ENCODE peak calls at places on chromosomes 11 and 22, in ten cellular contexts. V, C, M, R, W, I, G, H, Q and T are unnamed samples.

GRCh38 chr22:30127749-30128166 is 47.5 kb downstream of the HORMAD2 start:
- DNase-seq in M (no peak), G (peak; percentile 11), H (no peak), R (peak; percentile 72), C (no peak), W (no peak), Q (no peak), V (no peak), I (no peak), T (no peak)

GRCh38 chr11:1085440-1086170 is 10.9 kb downstream of the MUC2 start:
- DNase-seq in G (no peak), M (peak; percentile 41), R (no peak), V (no peak), H (no peak), C (no peak), W (no peak), Q (no peak), I (no peak), T (no peak)

GRCh38 chr11:126929186-126930085 is 71.1 kb downstream of the KIRREL3 start:
- DNase-seq in Q (no peak), G (no peak), V (peak; percentile 27), H (no peak), R (peak; percentile 46), C (peak; percentile 95), I (no peak), W (no peak), M (no peak), T (no peak)

GRCh38 chr11:127182586-127183203 is 182.1 kb upstream of the KIRREL3 start:
- DNase-seq in R (no peak), G (no peak), H (peak; percentile 95), W (no peak), M (no peak), V (no peak), Q (no peak), I (no peak), C (peak; percentile 93), T (no peak)

GRCh38 chr22:30176431-30176830 is 70.1 kb downstream of the LIF start:
- DNase-seq in W (no peak), H (no peak), Q (no peak), R (no peak), V (no peak), I (no peak), G (no peak), C (no peak), M (no peak), T (no peak)

GRCh38 chr11:116740741-116741140 is 32.0 kb downstream of the BUD13 start:
- DNase-seq in G (no peak), W (no peak), C (no peak), Q (no peak), V (no peak), I (no peak), M (no peak), R (no peak), H (no peak), T (no peak)

GRCh38 chr11:66543263-66544107 is 2.4 kb downstream of the ZDHHC24 start:
- DNase-seq in G (peak; percentile 72), V (peak; percentile 12), M (peak; percentile 66), I (peak; percentile 63), R (peak; percentile 43), C (no peak), H (no peak), Q (peak; percentile 38), W (no peak), T (no peak)

GRCh38 chr22:43152355-43153071 is 1.2 kb downstream of the TSPO start:
- DNase-seq in H (peak; percentile 24), W (peak; percentile 68), M (peak; percentile 91), Q (peak; percentile 39), R (peak; percentile 37), C (no peak), G (peak; percentile 75), I (no peak), V (peak; percentile 51), T (peak; percentile 92)

GRCh38 chr22:32480238-32480637 is 5.6 kb downstream of the FBXO7 start:
- DNase-seq in W (no peak), R (no peak), V (no peak), I (no peak), G (no peak), H (no peak), M (no peak), Q (no peak), C (no peak), T (no peak)

GRCh38 chr11:22657101-22657694 is 9.2 kb upstream of the GAS2 start:
- DNase-seq in C (no peak), M (no peak), R (no peak), G (no peak), H (no peak), I (no peak), Q (no peak), V (no peak), W (no peak), T (no peak)

GRCh38 chr22:36510966-36511881 is 4.4 kb upstream of the FOXRED2 start:
- DNase-seq in Q (no peak), H (peak; percentile 14), I (peak; percentile 66), G (peak; percentile 60), V (peak; percentile 17), W (peak; percentile 42), R (peak; percentile 59), M (no peak), C (peak; percentile 12), T (peak; percentile 14)

GRCh38 chr11:9774591-9775392 is 110.9 kb downstream of the SWAP70 start:
- DNase-seq in R (peak; percentile 80), W (peak; percentile 84), V (peak; percentile 94), M (no peak), C (no peak), I (no peak), H (no peak), Q (no peak), G (peak; percentile 77), T (peak; percentile 85)

GRCh38 chr11:6012055-6012668 is 5.4 kb upstream of the OR56A4 start:
- DNase-seq in V (no peak), H (no peak), Q (no peak), C (no peak), M (no peak), R (no peak), G (no peak), W (no peak), I (no peak), T (no peak)

GRCh38 chr11:112760378-112761060 is 200.7 kb upstream of the NCAM1 start:
- DNase-seq in W (no peak), I (no peak), R (no peak), V (no peak), H (no peak), M (no peak), Q (no peak), C (no peak), G (no peak), T (no peak)

GRCh38 chr11:69894126-69895047 is 75.2 kb upstream of the FGF3 start:
- DNase-seq in H (no peak), V (no peak), W (peak; percentile 25), I (no peak), R (no peak), C (no peak), Q (no peak), G (peak; percentile 69), M (peak; percentile 20), T (peak; percentile 71)

GRCh38 chr22:40055143-40055926 is 60.6 kb downstream of the FAM83F start:
- DNase-seq in R (no peak), G (no peak), M (no peak), V (no peak), W (no peak), Q (no peak), H (no peak), I (no peak), C (no peak), T (no peak)

GRCh38 chr22:17266261-17266971 is 47.2 kb upstream of the ADA2 start:
- DNase-seq in G (no peak), H (peak; percentile 42), V (no peak), M (no peak), I (peak; percentile 30), C (peak; percentile 77), Q (no peak), W (no peak), R (no peak), T (no peak)

GRCh38 chr11:11769362-11769761 is 72.4 kb upstream of the USP47 start:
- DNase-seq in H (no peak), W (no peak), V (no peak), M (no peak), I (no peak), C (no peak), Q (no peak), R (no peak), G (no peak), T (no peak)

GRCh38 chr22:38315801-38316339 is 1.4 kb downstream of the CSNK1E start:
- DNase-seq in R (no peak), C (peak; percentile 29), W (no peak), Q (no peak), V (no peak), H (no peak), G (no peak), I (no peak), M (no peak), T (no peak)

GRCh38 chr11:64165482-64165841 is 451 bp downstream of the MACROD1 start:
- DNase-seq in I (peak; percentile 34), G (no peak), V (no peak), M (no peak), W (peak; percentile 18), Q (no peak), H (no peak), C (no peak), R (no peak), T (peak; percentile 33)

GRCh38 chr11:43578346-43579170 is 102.0 kb upstream of the HSD17B12 start:
- DNase-seq in R (peak; percentile 76), C (no peak), Q (no peak), W (peak; percentile 59), G (peak; percentile 78), I (no peak), M (no peak), V (no peak), H (no peak), T (peak; percentile 44)

GRCh38 chr22:50469377-50470305 is 5.2 kb downstream of the SBF1 start:
- DNase-seq in I (no peak), H (peak; percentile 85), G (no peak), C (no peak), M (peak; percentile 82), Q (peak; percentile 84), R (peak; percentile 30), W (peak; percentile 64), V (no peak), T (peak; percentile 56)

GRCh38 chr11:32109596-32109995 is 18.7 kb downstream of the RCN1 start:
- DNase-seq in H (no peak), I (no peak), M (no peak), W (peak; percentile 10), R (no peak), G (no peak), Q (no peak), V (no peak), C (no peak), T (no peak)

GRCh38 chr22:29478326-29479276 is 1.4 kb upstream of the NEFH start:
- DNase-seq in M (no peak), R (no peak), G (peak; percentile 72), C (no peak), Q (no peak), W (no peak), H (no peak), I (peak; percentile 51), V (no peak), T (no peak)

GRCh38 chr11:121451982-121452608 is at the start of gene SORL1:
- DNase-seq in G (peak; percentile 91), M (peak; percentile 86), V (no peak), W (peak; percentile 90), H (peak; percentile 71), Q (peak; percentile 49), I (peak; percentile 84), R (peak; percentile 23), C (peak; percentile 85), T (peak; percentile 62)

GRCh38 chr11:94067010-94067409 is 45.9 kb downstream of the HEPHL1 start:
- DNase-seq in W (peak; percentile 10), V (no peak), C (no peak), Q (no peak), G (no peak), M (no peak), I (no peak), H (no peak), R (peak; percentile 4), T (no peak)

GRCh38 chr11:10493041-10493663 is 38.1 kb downstream of the AMPD3 start:
- DNase-seq in R (no peak), M (no peak), Q (no peak), V (no peak), C (no peak), W (no peak), G (no peak), H (no peak), I (no peak), T (no peak)

GRCh38 chr11:68933605-68934320 is 30.1 kb downstream of the IGHMBP2 start:
- DNase-seq in W (no peak), V (no peak), G (no peak), M (no peak), C (no peak), H (peak; percentile 66), I (no peak), Q (no peak), R (no peak), T (no peak)